ENCODE peak calls at places on chromosomes 7 and 10, in six cellular contexts. D is GM12891, H is K562, U is HepG2, W is GM12878, X is H1. F is an unnamed sample.

GRCh38 chr7:5354460-5355279 is 69.0 kb downstream of the TNRC18 start:
- DNase-seq in X (no peak), W (no peak), U (no peak), D (no peak), H (no peak), F (no peak)

GRCh38 chr7:121544726-121545125 is 148.6 kb upstream of the FAM3C start:
- DNase-seq in W (no peak), H (no peak), U (peak), X (no peak), D (no peak), F (no peak)

GRCh38 chr10:121988361-121989324 is at the start of gene TACC2:
- DNase-seq in U (peak), W (no peak), X (no peak), D (no peak), H (no peak), F (no peak)

GRCh38 chr10:5538892-5539651 is 14.3 kb downstream of the CALML3 start:
- DNase-seq in X (no peak), W (no peak), H (peak), D (no peak), U (no peak), F (no peak)

GRCh38 chr10:94066411-94066810 is 72.7 kb downstream of the PLCE1 start:
- DNase-seq in X (no peak), W (no peak), U (peak), D (no peak), H (peak), F (no peak)

GRCh38 chr10:120841522-120842189 is 9.5 kb upstream of the WDR11 start:
- DNase-seq in H (no peak), X (no peak), U (peak), W (no peak), D (no peak), F (no peak)

GRCh38 chr7:29160080-29160479 is 13.7 kb upstream of the CPVL start:
- DNase-seq in H (no peak), W (no peak), X (no peak), U (no peak), D (no peak), F (no peak)

GRCh38 chr7:29569648-29570047 is 6.0 kb downstream of the PRR15 start:
- DNase-seq in X (no peak), D (no peak), U (peak), H (no peak), W (no peak), F (no peak)

GRCh38 chr10:104895541-104895940 is 254.5 kb downstream of the SORCS3 start:
- DNase-seq in D (no peak), H (no peak), U (no peak), X (no peak), W (no peak), F (no peak)

GRCh38 chr7:47370461-47371042 is 211.4 kb downstream of the TNS3 start:
- DNase-seq in U (no peak), H (no peak), D (no peak), X (no peak), W (no peak), F (no peak)

GRCh38 chr7:119664601-119665000 is 608.4 kb upstream of the KCND2 start:
- DNase-seq in H (no peak), D (no peak), W (no peak), X (no peak), U (no peak), F (no peak)

GRCh38 chr10:44261710-44262455 is 123.0 kb downstream of the CXCL12 start:
- DNase-seq in U (no peak), X (no peak), W (peak), H (no peak), D (no peak), F (no peak)

GRCh38 chr10:44993922-44994751 is 6.6 kb upstream of the ZNF22 start:
- DNase-seq in X (no peak), W (no peak), D (no peak), U (peak), H (no peak), F (no peak)

GRCh38 chr7:54705436-54705835 is 53.6 kb downstream of the SEC61G start:
- DNase-seq in W (peak), H (no peak), X (no peak), U (no peak), D (no peak), F (no peak)

GRCh38 chr7:95472521-95473160 is 13.1 kb upstream of the ASB4 start:
- DNase-seq in H (no peak), W (no peak), X (no peak), D (no peak), U (no peak), F (no peak)

GRCh38 chr10:15433850-15434537 is 62.9 kb upstream of the FAM171A1 start:
- DNase-seq in H (peak), U (peak), X (no peak), W (no peak), D (peak), F (peak)

GRCh38 chr10:127874966-127875765 is 17.6 kb downstream of the CLRN3 start:
- DNase-seq in U (no peak), H (no peak), W (no peak), X (peak), D (no peak), F (no peak)

GRCh38 chr10:12500406-12501303 is 151.3 kb downstream of the CAMK1D start:
- DNase-seq in U (no peak), W (no peak), X (peak), D (no peak), H (no peak), F (no peak)

GRCh38 chr10:124075116-124075955 is 18.1 kb downstream of the CHST15 start:
- DNase-seq in X (no peak), U (no peak), D (no peak), H (no peak), W (no peak), F (no peak)

GRCh38 chr7:92831716-92832622 is 4.4 kb downstream of the CDK6 start:
- DNase-seq in H (no peak), D (no peak), W (no peak), X (no peak), U (peak), F (no peak)

GRCh38 chr7:105205592-105206211 is 183.0 kb downstream of the SRPK2 start:
- DNase-seq in X (no peak), D (no peak), W (no peak), H (no peak), U (no peak), F (no peak)

GRCh38 chr10:24722131-24722675 is 1.5 kb downstream of the ARHGAP21 start:
- DNase-seq in X (no peak), D (no peak), U (no peak), H (no peak), W (no peak), F (no peak)

GRCh38 chr7:139058963-139059362 is 23.1 kb upstream of the ZC3HAV1L start:
- DNase-seq in H (no peak), D (no peak), U (no peak), W (no peak), X (no peak), F (no peak)

GRCh38 chr7:2707481-2707880 is 19.5 kb downstream of the AMZ1 start:
- DNase-seq in D (no peak), U (no peak), H (no peak), W (no peak), X (no peak), F (no peak)

GRCh38 chr7:22651534-22652243 is 75.3 kb upstream of the IL6 start:
- DNase-seq in W (no peak), U (no peak), X (no peak), H (no peak), D (no peak), F (no peak)

GRCh38 chr10:71213761-71214440 is 1.5 kb downstream of the UNC5B start:
- DNase-seq in H (peak), W (no peak), D (no peak), U (no peak), X (no peak), F (no peak)

GRCh38 chr10:86368987-86369386 is 2.4 kb upstream of the GRID1 start:
- DNase-seq in H (no peak), W (no peak), D (no peak), U (no peak), X (no peak), F (no peak)

GRCh38 chr7:20797174-20798080 is 10.7 kb upstream of the SP8 start:
- DNase-seq in H (no peak), U (no peak), W (no peak), D (no peak), X (peak), F (no peak)

GRCh38 chr7:66609176-66609575 is 19.5 kb upstream of the KCTD7 start:
- DNase-seq in W (no peak), X (no peak), H (no peak), U (no peak), D (no peak), F (no peak)

GRCh38 chr10:127081946-127082345 is 114.4 kb downstream of the INSYN2A start:
- DNase-seq in D (no peak), X (no peak), W (no peak), U (no peak), H (no peak), F (no peak)

GRCh38 chr7:141251957-141252356 is 178.1 kb downstream of the TMEM178B start:
- DNase-seq in W (no peak), H (no peak), X (no peak), U (no peak), D (no peak), F (no peak)

GRCh38 chr7:24221500-24221899 is 62.5 kb upstream of the NPY start:
- DNase-seq in D (no peak), U (no peak), H (no peak), W (no peak), X (no peak), F (no peak)

GRCh38 chr10:60086862-60087261 is 180.5 kb upstream of the CCDC6 start:
- DNase-seq in D (no peak), U (no peak), H (no peak), W (peak), X (no peak), F (no peak)

GRCh38 chr7:7761340-7761973 is 43.0 kb upstream of the RPA3 start:
- DNase-seq in X (no peak), H (no peak), U (peak), W (no peak), D (no peak), F (no peak)

GRCh38 chr10:63267414-63268138 is 134.4 kb downstream of the NRBF2 start:
- DNase-seq in U (peak), H (peak), W (no peak), D (no peak), X (no peak), F (no peak)

GRCh38 chr10:8047452-8048280 is 6.8 kb upstream of the GATA3 start:
- DNase-seq in W (no peak), U (no peak), X (peak), D (no peak), H (no peak), F (no peak)

GRCh38 chr7:93890464-93891068 is at the start of gene TFPI2:
- DNase-seq in W (no peak), X (peak), H (peak), U (peak), D (no peak), F (no peak)

GRCh38 chr10:118096022-118096421 is 49.3 kb upstream of the RAB11FIP2 start:
- DNase-seq in U (no peak), W (no peak), X (no peak), H (no peak), D (no peak), F (no peak)

GRCh38 chr10:24153537-24153936 is 55.4 kb upstream of the KIAA1217 start:
- DNase-seq in W (no peak), D (no peak), U (no peak), H (no peak), X (no peak), F (no peak)

GRCh38 chr10:124596914-124597676 is 135.5 kb downstream of the LHPP start:
- DNase-seq in W (no peak), U (peak), D (no peak), H (no peak), X (no peak), F (no peak)

DNA sequence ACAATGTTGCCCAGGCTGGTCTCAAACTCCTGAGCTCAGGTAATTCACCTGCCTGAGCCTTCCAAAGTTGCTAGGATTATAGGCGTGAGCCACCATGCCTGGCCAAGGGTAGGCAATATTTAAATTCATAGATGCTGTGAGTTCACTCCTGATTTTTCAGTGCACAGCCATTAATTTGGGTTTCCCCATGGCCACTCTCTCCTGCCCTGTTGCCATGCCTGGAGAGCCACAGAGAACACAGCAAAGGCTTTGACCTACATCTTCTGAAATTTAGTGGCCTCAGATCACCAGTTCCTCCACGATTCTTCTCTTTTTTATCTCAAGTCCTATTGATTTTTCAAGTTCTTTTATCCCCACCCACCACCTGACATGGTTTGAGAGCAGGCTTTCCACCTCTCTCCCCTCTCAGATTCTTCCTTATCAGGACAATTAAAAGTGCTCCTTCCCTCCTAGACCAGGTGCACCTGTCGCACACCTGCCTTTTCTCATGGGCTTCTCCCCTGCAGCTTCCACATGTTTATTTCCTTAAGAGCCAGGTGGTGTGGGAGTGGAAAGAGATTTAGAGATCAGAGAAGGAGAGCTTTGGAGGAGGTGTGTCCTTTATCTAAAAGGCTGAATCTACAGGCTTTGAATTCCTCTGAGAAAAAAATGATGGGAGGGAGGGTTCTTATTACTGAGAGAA is 123.8 kb downstream of the ADRA2A start:
- DNase-seq in D (no peak), H (no peak), W (no peak), U (no peak), X (no peak), F (no peak)
- TF ChIP-seq TAF1 in D (no peak), H (no peak), W (no peak), U (no peak), X (no peak), F (no peak)

GRCh38 chr10:3784510-3785250 is at the start of gene KLF6:
- DNase-seq in H (peak), X (peak), D (no peak), U (no peak), W (no peak), F (no peak)
- TF ChIP-seq POLR2AphosphoS5 in H (no peak), X (peak), D (peak), U (peak), W (peak), F (peak)

GRCh38 chr10:31318382-31318853 is 598 bp upstream of the ZEB1 start:
- DNase-seq in X (no peak), W (peak), H (peak), D (peak), U (peak), F (peak)
- TF ChIP-seq POLR2A in X (no peak), W (peak), H (no peak), D (peak), U (no peak), F (peak)

GRCh38 chr7:50119815-50120637 is 27.0 kb upstream of the ZPBP start:
- DNase-seq in D (no peak), W (no peak), H (peak), U (peak), X (peak), F (no peak)
- TF ChIP-seq TAF1 in D (no peak), W (no peak), H (no peak), U (no peak), X (no peak), F (no peak)

DNA sequence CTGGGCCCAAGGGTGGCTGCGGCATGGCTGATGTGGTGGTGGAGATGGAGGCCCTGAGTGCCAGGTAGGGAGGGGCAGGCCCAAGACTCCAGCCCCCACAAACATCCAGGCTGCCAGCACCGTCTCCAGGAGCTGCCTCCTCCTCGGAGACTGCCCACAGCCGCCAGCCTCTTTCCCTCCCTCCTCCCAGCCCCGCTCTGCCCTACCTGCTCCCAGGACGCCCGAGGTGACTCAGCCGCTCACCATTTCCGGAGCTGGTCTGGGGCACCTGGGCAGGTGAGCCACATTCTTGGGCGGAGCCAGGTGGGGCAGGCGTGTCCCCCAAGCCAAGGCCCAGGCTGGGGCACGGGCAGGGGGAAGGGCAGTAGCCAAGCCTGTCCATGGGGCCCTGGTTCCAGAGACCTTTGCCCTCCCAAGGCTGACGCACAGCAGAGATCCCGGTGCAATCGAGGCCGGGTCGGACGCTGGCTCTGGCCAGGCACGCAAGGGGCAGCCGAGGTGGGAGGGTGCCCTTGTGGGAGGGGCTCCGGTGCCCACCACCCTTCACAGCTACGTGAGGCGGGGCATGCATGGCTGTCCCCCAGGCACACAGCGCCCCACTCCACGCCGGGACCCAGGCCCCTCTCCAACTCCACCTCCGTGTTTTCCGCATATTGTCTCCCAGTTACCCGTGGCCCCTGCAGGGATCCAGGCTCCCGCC is 8.8 kb downstream of the ADAP1 start:
- DNase-seq in X (peak), D (no peak), U (no peak), W (no peak), H (no peak), F (no peak)
- TF ChIP-seq POLR2AphosphoS5 in X (peak), D (no peak), U (no peak), W (no peak), H (no peak), F (no peak)

GRCh38 chr10:96831200-96831866 is 765 bp upstream of the LCOR start:
- DNase-seq in D (no peak), W (no peak), H (no peak), X (no peak), U (no peak), F (no peak)

GRCh38 chr10:96831867-96832720 is at the start of gene LCOR:
- DNase-seq in U (peak), H (peak), D (peak), X (peak), W (no peak), F (peak)

GRCh38 chr10:96833220-96834001 is 1.3 kb downstream of the LCOR start:
- DNase-seq in W (no peak), H (peak), U (peak), X (peak), D (no peak), F (no peak)

GRCh38 chr10:96834121-96834520 is 2.0 kb downstream of the LCOR start:
- DNase-seq in H (no peak), D (no peak), W (no peak), X (no peak), U (no peak), F (no peak)

GRCh38 chr10:96832721-96833219 is 672 bp downstream of the LCOR start:
- DNase-seq in W (no peak), U (peak), H (peak), D (peak), X (peak), F (peak)
- TF ChIP-seq POLR2A in W (peak), U (peak), H (no peak), D (no peak), X (no peak), F (peak)

GRCh38 chr7:69095649-69096048 is 502.6 kb upstream of the AUTS2 start:
- DNase-seq in H (no peak), D (no peak), W (no peak), U (no peak), X (no peak), F (no peak)
- TF ChIP-seq TAF1 in H (no peak), D (no peak), W (no peak), U (no peak), X (no peak), F (no peak)

DNA sequence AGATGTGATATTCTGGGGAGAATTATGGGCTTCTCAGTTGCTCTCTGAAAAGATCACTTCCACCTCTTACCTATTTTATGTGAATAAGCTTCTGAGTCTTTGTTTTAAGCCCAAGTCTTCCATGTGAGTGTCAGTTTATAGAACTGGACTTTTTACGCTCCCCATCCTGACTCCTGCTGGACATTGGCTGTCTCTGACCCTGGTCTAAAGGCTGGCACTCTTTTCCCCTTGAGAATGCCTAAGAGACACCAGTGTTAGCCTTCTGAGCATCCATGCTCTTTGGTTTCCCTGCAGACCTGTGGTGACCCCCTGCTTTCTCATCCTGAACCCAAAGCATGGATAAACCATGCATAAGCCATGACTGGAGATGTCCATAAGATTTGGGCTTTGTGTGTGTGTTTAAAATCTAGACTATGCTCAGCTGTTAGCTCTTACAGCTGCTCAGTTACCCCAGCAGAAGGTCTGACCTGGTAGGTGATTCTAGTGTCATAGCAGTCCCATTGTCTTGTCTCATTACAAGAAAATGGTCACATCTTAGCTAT is 148.6 kb upstream of the IMMP2L start:
- DNase-seq in H (no peak), D (no peak), U (no peak), X (no peak), W (no peak), F (no peak)
- TF ChIP-seq POLR2AphosphoS5 in H (no peak), D (no peak), U (no peak), X (no peak), W (no peak), F (no peak)